ENCODE peak calls at places on chromosomes 1 and 21, in seven cellular contexts. One of them, this sample, is unnamed.

GRCh38 chr1:12142891-12143630 is 23.7 kb upstream of the TNFRSF1B start:
- DNase-seq in progenitor cell of endocrine pancreas: no peak
- DNase-seq in neural crest cell: no peak
- DNase-seq in neural progenitor cell: no peak
- DNase-seq in cardiac fibroblast: no peak
- DNase-seq in astrocyte of the cerebellum: no peak
- DNase-seq in lower lobe of right lung: peak
- DNase-seq in this sample: no peak

GRCh38 chr1:111497592-111497991 is 5.8 kb downstream of the ADORA3 start:
- DNase-seq in progenitor cell of endocrine pancreas: no peak
- DNase-seq in neural crest cell: no peak
- DNase-seq in neural progenitor cell: no peak
- DNase-seq in cardiac fibroblast: no peak
- DNase-seq in astrocyte of the cerebellum: no peak
- DNase-seq in lower lobe of right lung: no peak
- DNase-seq in this sample: no peak

GRCh38 chr1:15016526-15016925 is 137.0 kb upstream of the TMEM51 start:
- DNase-seq in progenitor cell of endocrine pancreas: no peak
- DNase-seq in neural crest cell: no peak
- DNase-seq in neural progenitor cell: no peak
- DNase-seq in cardiac fibroblast: no peak
- DNase-seq in astrocyte of the cerebellum: no peak
- DNase-seq in lower lobe of right lung: no peak
- DNase-seq in this sample: no peak

GRCh38 chr1:229169399-229169798 is 101.5 kb upstream of the RAB4A start:
- DNase-seq in progenitor cell of endocrine pancreas: no peak
- DNase-seq in neural crest cell: no peak
- DNase-seq in neural progenitor cell: no peak
- DNase-seq in cardiac fibroblast: peak
- DNase-seq in astrocyte of the cerebellum: no peak
- DNase-seq in lower lobe of right lung: no peak
- DNase-seq in this sample: no peak

GRCh38 chr1:51736702-51737101 is 119.8 kb downstream of the OSBPL9 start:
- DNase-seq in progenitor cell of endocrine pancreas: no peak
- DNase-seq in neural crest cell: no peak
- DNase-seq in neural progenitor cell: no peak
- DNase-seq in cardiac fibroblast: peak
- DNase-seq in astrocyte of the cerebellum: peak
- DNase-seq in lower lobe of right lung: no peak
- DNase-seq in this sample: no peak

GRCh38 chr1:1170891-1171550 is 2.7 kb upstream of the TTLL10 start:
- DNase-seq in progenitor cell of endocrine pancreas: no peak
- DNase-seq in neural crest cell: no peak
- DNase-seq in neural progenitor cell: peak
- DNase-seq in cardiac fibroblast: no peak
- DNase-seq in astrocyte of the cerebellum: no peak
- DNase-seq in lower lobe of right lung: no peak
- DNase-seq in this sample: no peak

GRCh38 chr1:234978397-234979291 is 150.0 kb downstream of the TOMM20 start:
- DNase-seq in progenitor cell of endocrine pancreas: no peak
- DNase-seq in neural crest cell: no peak
- DNase-seq in neural progenitor cell: no peak
- DNase-seq in cardiac fibroblast: peak
- DNase-seq in astrocyte of the cerebellum: no peak
- DNase-seq in lower lobe of right lung: peak
- DNase-seq in this sample: peak

GRCh38 chr1:12035306-12035705 is 16.0 kb downstream of the MIIP start:
- DNase-seq in progenitor cell of endocrine pancreas: no peak
- DNase-seq in neural crest cell: no peak
- DNase-seq in neural progenitor cell: no peak
- DNase-seq in cardiac fibroblast: no peak
- DNase-seq in astrocyte of the cerebellum: no peak
- DNase-seq in lower lobe of right lung: no peak
- DNase-seq in this sample: no peak

GRCh38 chr1:185426761-185427698 is 110.0 kb upstream of the IVNS1ABP start:
- DNase-seq in progenitor cell of endocrine pancreas: no peak
- DNase-seq in neural crest cell: no peak
- DNase-seq in neural progenitor cell: no peak
- DNase-seq in cardiac fibroblast: peak
- DNase-seq in astrocyte of the cerebellum: no peak
- DNase-seq in lower lobe of right lung: no peak
- DNase-seq in this sample: no peak

GRCh38 chr21:31334648-31335121 is 9.4 kb downstream of the TIAM1 start:
- DNase-seq in progenitor cell of endocrine pancreas: no peak
- DNase-seq in neural crest cell: no peak
- DNase-seq in neural progenitor cell: no peak
- DNase-seq in cardiac fibroblast: no peak
- DNase-seq in astrocyte of the cerebellum: no peak
- DNase-seq in lower lobe of right lung: no peak
- DNase-seq in this sample: no peak

GRCh38 chr1:80251591-80251990 is 1245.1 kb upstream of the ADGRL4 start:
- DNase-seq in progenitor cell of endocrine pancreas: no peak
- DNase-seq in neural crest cell: no peak
- DNase-seq in neural progenitor cell: no peak
- DNase-seq in cardiac fibroblast: no peak
- DNase-seq in astrocyte of the cerebellum: no peak
- DNase-seq in lower lobe of right lung: no peak
- DNase-seq in this sample: no peak

GRCh38 chr1:151819951-151820623 is 11.5 kb downstream of the RORC start:
- DNase-seq in progenitor cell of endocrine pancreas: no peak
- DNase-seq in neural crest cell: no peak
- DNase-seq in neural progenitor cell: no peak
- DNase-seq in cardiac fibroblast: peak
- DNase-seq in astrocyte of the cerebellum: no peak
- DNase-seq in lower lobe of right lung: no peak
- DNase-seq in this sample: no peak

GRCh38 chr1:32498751-32499150 is 33.9 kb downstream of the ZBTB8B start:
- DNase-seq in progenitor cell of endocrine pancreas: no peak
- DNase-seq in neural crest cell: no peak
- DNase-seq in neural progenitor cell: no peak
- DNase-seq in cardiac fibroblast: no peak
- DNase-seq in astrocyte of the cerebellum: no peak
- DNase-seq in lower lobe of right lung: no peak
- DNase-seq in this sample: no peak

GRCh38 chr1:32501865-32502264 is 37.0 kb downstream of the ZBTB8B start:
- DNase-seq in progenitor cell of endocrine pancreas: no peak
- DNase-seq in neural crest cell: no peak
- DNase-seq in neural progenitor cell: no peak
- DNase-seq in cardiac fibroblast: peak
- DNase-seq in astrocyte of the cerebellum: no peak
- DNase-seq in lower lobe of right lung: no peak
- DNase-seq in this sample: no peak

GRCh38 chr1:32496127-32496526 is 31.3 kb downstream of the ZBTB8B start:
- DNase-seq in progenitor cell of endocrine pancreas: no peak
- DNase-seq in neural crest cell: no peak
- DNase-seq in neural progenitor cell: no peak
- DNase-seq in cardiac fibroblast: peak
- DNase-seq in astrocyte of the cerebellum: no peak
- DNase-seq in lower lobe of right lung: no peak
- DNase-seq in this sample: no peak

GRCh38 chr1:32503153-32503552 is 36.1 kb upstream of the ZBTB8A start:
- DNase-seq in progenitor cell of endocrine pancreas: no peak
- DNase-seq in neural crest cell: no peak
- DNase-seq in neural progenitor cell: no peak
- DNase-seq in cardiac fibroblast: no peak
- DNase-seq in astrocyte of the cerebellum: no peak
- DNase-seq in lower lobe of right lung: no peak
- DNase-seq in this sample: no peak

DNA sequence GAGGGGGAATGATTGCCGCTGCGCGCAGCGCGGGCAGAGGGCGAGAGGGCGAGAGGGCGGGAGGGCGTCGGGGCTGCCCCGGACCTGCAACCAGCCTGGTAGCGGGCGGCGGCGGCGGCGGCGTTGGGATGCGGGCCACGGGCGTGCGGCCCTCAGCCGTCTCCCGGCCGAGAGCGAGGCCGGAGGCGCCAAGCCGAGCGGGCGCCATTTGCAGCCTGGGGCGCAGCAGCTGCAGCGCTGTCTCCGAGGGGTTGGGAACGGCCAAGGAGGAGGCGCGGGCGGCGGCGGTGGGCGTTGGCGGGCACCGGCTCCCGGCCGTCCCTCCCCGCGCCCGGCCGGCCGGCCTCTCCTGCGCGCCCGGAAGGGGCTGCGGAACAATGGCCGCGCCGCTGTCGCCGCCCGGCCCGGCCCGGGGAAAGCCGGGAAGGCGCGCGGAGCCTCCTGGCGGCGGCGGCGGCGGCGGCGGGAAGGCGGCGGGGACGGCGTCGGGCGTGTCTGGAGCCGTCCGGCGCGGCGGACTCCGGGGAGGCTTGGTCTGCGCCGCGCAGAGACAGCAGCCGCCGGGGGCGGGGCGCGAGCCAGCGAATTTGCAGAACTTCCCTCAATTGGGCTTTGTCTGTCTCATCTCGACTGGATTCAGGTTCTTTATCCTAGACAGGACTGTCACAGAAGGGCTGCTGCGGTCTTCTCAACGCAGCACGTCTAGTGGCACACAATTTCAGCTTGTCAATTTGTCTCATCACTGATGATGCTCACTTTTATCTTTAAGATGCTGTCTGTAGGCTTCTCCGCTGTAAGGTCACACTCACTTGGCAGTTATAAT is 35.7 kb downstream of the ZBTB8B start:
- DNase-seq in progenitor cell of endocrine pancreas: peak
- DNase-seq in neural crest cell: peak
- DNase-seq in neural progenitor cell: peak
- DNase-seq in cardiac fibroblast: peak
- DNase-seq in astrocyte of the cerebellum: no peak
- DNase-seq in lower lobe of right lung: peak
- DNase-seq in this sample: peak
- TF ChIP-seq CTCF in progenitor cell of endocrine pancreas: no peak
- TF ChIP-seq CTCF in neural crest cell: peak
- TF ChIP-seq CTCF in neural progenitor cell: peak
- TF ChIP-seq CTCF in cardiac fibroblast: no peak
- TF ChIP-seq CTCF in astrocyte of the cerebellum: no peak
- TF ChIP-seq CTCF in lower lobe of right lung: no peak
- TF ChIP-seq CTCF in this sample: no peak

DNA sequence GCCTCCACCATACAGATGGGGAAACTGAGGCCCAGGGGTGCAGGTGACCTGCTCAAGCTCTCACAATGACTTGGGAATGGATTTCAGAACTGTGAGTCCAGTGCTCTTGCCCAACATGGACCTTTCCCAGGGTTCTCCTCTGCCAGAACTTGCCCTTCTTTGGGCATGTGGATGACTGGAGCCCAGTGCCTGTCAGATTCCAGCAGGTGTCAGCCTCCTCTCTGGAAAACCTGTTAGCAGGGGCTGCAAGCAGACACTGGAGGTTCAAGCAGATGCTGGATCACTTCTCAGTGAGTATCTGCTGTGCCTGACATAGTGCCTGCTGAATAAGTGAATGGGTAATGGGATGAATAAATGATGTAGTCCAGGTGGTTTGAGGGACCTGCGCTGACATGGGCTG is 314.2 kb upstream of the POU3F1 start:
- DNase-seq in progenitor cell of endocrine pancreas: no peak
- DNase-seq in neural crest cell: no peak
- DNase-seq in neural progenitor cell: peak
- DNase-seq in cardiac fibroblast: no peak
- DNase-seq in astrocyte of the cerebellum: no peak
- DNase-seq in lower lobe of right lung: no peak
- DNase-seq in this sample: no peak
- TF ChIP-seq CTCF in progenitor cell of endocrine pancreas: no peak
- TF ChIP-seq CTCF in neural crest cell: no peak
- TF ChIP-seq CTCF in neural progenitor cell: peak
- TF ChIP-seq CTCF in cardiac fibroblast: no peak
- TF ChIP-seq CTCF in astrocyte of the cerebellum: no peak
- TF ChIP-seq CTCF in lower lobe of right lung: peak
- TF ChIP-seq CTCF in this sample: no peak

DNA sequence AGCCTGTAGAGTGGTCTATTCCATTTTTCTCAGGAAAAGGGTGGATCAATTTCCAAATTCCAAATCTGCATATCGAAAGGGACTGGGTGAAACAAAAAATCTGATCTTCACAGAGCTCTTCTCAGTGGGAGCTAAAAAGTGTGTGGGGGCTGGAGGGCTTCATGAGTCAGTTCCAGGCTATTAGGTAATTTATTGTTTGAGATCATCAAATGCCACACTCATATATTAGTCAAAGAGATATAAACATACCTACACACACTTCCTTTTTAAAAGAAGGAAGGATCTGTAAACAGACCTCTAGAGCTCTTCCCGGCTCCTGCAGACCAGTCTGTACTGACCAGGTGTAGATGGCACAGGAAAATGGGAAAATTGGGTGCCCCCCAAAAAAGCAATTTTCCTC is 175.4 kb downstream of the ZBTB18 start:
- DNase-seq in progenitor cell of endocrine pancreas: no peak
- DNase-seq in neural crest cell: no peak
- DNase-seq in neural progenitor cell: no peak
- DNase-seq in cardiac fibroblast: no peak
- DNase-seq in astrocyte of the cerebellum: no peak
- DNase-seq in lower lobe of right lung: no peak
- DNase-seq in this sample: no peak
- TF ChIP-seq CTCF in progenitor cell of endocrine pancreas: no peak
- TF ChIP-seq CTCF in neural crest cell: no peak
- TF ChIP-seq CTCF in neural progenitor cell: no peak
- TF ChIP-seq CTCF in cardiac fibroblast: no peak
- TF ChIP-seq CTCF in astrocyte of the cerebellum: no peak
- TF ChIP-seq CTCF in lower lobe of right lung: no peak
- TF ChIP-seq CTCF in this sample: no peak

GRCh38 chr21:35672313-35672712 is 388.0 kb downstream of the SETD4 start:
- DNase-seq in progenitor cell of endocrine pancreas: no peak
- DNase-seq in neural crest cell: no peak
- DNase-seq in neural progenitor cell: no peak
- DNase-seq in cardiac fibroblast: no peak
- DNase-seq in astrocyte of the cerebellum: no peak
- DNase-seq in lower lobe of right lung: no peak
- DNase-seq in this sample: no peak

GRCh38 chr21:35677298-35677841 is 383.0 kb downstream of the SETD4 start:
- DNase-seq in progenitor cell of endocrine pancreas: no peak
- DNase-seq in neural crest cell: no peak
- DNase-seq in neural progenitor cell: no peak
- DNase-seq in cardiac fibroblast: no peak
- DNase-seq in astrocyte of the cerebellum: no peak
- DNase-seq in lower lobe of right lung: no peak
- DNase-seq in this sample: no peak

GRCh38 chr21:35674272-35674671 is 386.1 kb downstream of the SETD4 start:
- DNase-seq in progenitor cell of endocrine pancreas: no peak
- DNase-seq in neural crest cell: no peak
- DNase-seq in neural progenitor cell: no peak
- DNase-seq in cardiac fibroblast: no peak
- DNase-seq in astrocyte of the cerebellum: no peak
- DNase-seq in lower lobe of right lung: no peak
- DNase-seq in this sample: no peak

GRCh38 chr21:35678393-35678792 is 381.9 kb downstream of the SETD4 start:
- DNase-seq in progenitor cell of endocrine pancreas: no peak
- DNase-seq in neural crest cell: no peak
- DNase-seq in neural progenitor cell: no peak
- DNase-seq in cardiac fibroblast: no peak
- DNase-seq in astrocyte of the cerebellum: no peak
- DNase-seq in lower lobe of right lung: no peak
- DNase-seq in this sample: no peak

GRCh38 chr21:35674895-35675470 is 385.3 kb downstream of the SETD4 start:
- DNase-seq in progenitor cell of endocrine pancreas: no peak
- DNase-seq in neural crest cell: no peak
- DNase-seq in neural progenitor cell: no peak
- DNase-seq in cardiac fibroblast: peak
- DNase-seq in astrocyte of the cerebellum: no peak
- DNase-seq in lower lobe of right lung: no peak
- DNase-seq in this sample: no peak
- TF ChIP-seq CTCF in progenitor cell of endocrine pancreas: no peak
- TF ChIP-seq CTCF in neural crest cell: no peak
- TF ChIP-seq CTCF in neural progenitor cell: no peak
- TF ChIP-seq CTCF in cardiac fibroblast: no peak
- TF ChIP-seq CTCF in astrocyte of the cerebellum: peak
- TF ChIP-seq CTCF in lower lobe of right lung: no peak
- TF ChIP-seq CTCF in this sample: no peak

This sample was measured in GM13976.